ENCODE peak calls at places on chromosomes 1 and 21, in five cellular contexts. One of them, this sample, is unnamed.

GRCh38 chr21:39197448-39197847 is 14.2 kb upstream of the PSMG1 start:
- DNase-seq in colonic mucosa: no peak
- DNase-seq in psoas muscle: no peak
- DNase-seq in tibial nerve: no peak
- DNase-seq in AG04450: no peak
- DNase-seq in this sample: no peak

GRCh38 chr1:29631836-29632420 is 395.6 kb downstream of the PTPRU start:
- DNase-seq in colonic mucosa: no peak
- DNase-seq in AG04450: no peak
- DNase-seq in psoas muscle: no peak
- DNase-seq in tibial nerve: no peak
- DNase-seq in this sample: no peak

GRCh38 chr1:217574265-217574949 is 56.5 kb downstream of the GPATCH2 start:
- DNase-seq in colonic mucosa: peak; percentile 30
- DNase-seq in psoas muscle: no peak
- DNase-seq in tibial nerve: no peak
- DNase-seq in AG04450: no peak
- DNase-seq in this sample: no peak

GRCh38 chr21:27034796-27035195 is 67.9 kb upstream of the ADAMTS5 start:
- DNase-seq in colonic mucosa: no peak
- DNase-seq in AG04450: no peak
- DNase-seq in tibial nerve: no peak
- DNase-seq in psoas muscle: no peak
- DNase-seq in this sample: no peak

GRCh38 chr1:16167331-16168143 is 11.7 kb upstream of the EPHA2 start:
- DNase-seq in AG04450: no peak
- DNase-seq in psoas muscle: no peak
- DNase-seq in colonic mucosa: peak; percentile 75
- DNase-seq in tibial nerve: no peak
- DNase-seq in this sample: peak; percentile 67

GRCh38 chr21:43361493-43362296 is 65.2 kb downstream of the SIK1 start:
- DNase-seq in psoas muscle: peak; percentile 61
- DNase-seq in colonic mucosa: no peak
- DNase-seq in tibial nerve: no peak
- DNase-seq in AG04450: peak; percentile 26
- DNase-seq in this sample: peak; percentile 81

GRCh38 chr1:27290586-27290985 is 31.4 kb upstream of the TMEM222 start:
- DNase-seq in tibial nerve: no peak
- DNase-seq in psoas muscle: no peak
- DNase-seq in AG04450: no peak
- DNase-seq in colonic mucosa: no peak
- DNase-seq in this sample: no peak

GRCh38 chr1:159951551-159951950 is 2.5 kb downstream of the SLAMF9 start:
- DNase-seq in AG04450: no peak
- DNase-seq in colonic mucosa: no peak
- DNase-seq in psoas muscle: no peak
- DNase-seq in tibial nerve: no peak
- DNase-seq in this sample: no peak

GRCh38 chr1:248592655-248593054 is 4.8 kb downstream of the OR2T10 start:
- DNase-seq in psoas muscle: no peak
- DNase-seq in AG04450: no peak
- DNase-seq in tibial nerve: no peak
- DNase-seq in colonic mucosa: no peak
- DNase-seq in this sample: no peak

GRCh38 chr1:113003751-113004690 is 48.0 kb upstream of the SLC16A1 start:
- DNase-seq in colonic mucosa: no peak
- DNase-seq in AG04450: no peak
- DNase-seq in tibial nerve: no peak
- DNase-seq in psoas muscle: no peak
- DNase-seq in this sample: no peak

GRCh38 chr1:70436617-70437236 is 25.7 kb downstream of the CTH start:
- DNase-seq in AG04450: no peak
- DNase-seq in psoas muscle: no peak
- DNase-seq in tibial nerve: no peak
- DNase-seq in colonic mucosa: no peak
- DNase-seq in this sample: no peak

GRCh38 chr1:112237983-112238515 is 158.0 kb upstream of the CTTNBP2NL start:
- DNase-seq in AG04450: no peak
- DNase-seq in colonic mucosa: peak; percentile 57
- DNase-seq in psoas muscle: no peak
- DNase-seq in tibial nerve: no peak
- DNase-seq in this sample: no peak

GRCh38 chr1:107139833-107140702 is 771 bp upstream of the NTNG1 start:
- DNase-seq in tibial nerve: no peak
- DNase-seq in AG04450: no peak
- DNase-seq in psoas muscle: peak; percentile 14
- DNase-seq in colonic mucosa: peak; percentile 26
- DNase-seq in this sample: peak; percentile 53

GRCh38 chr1:55168353-55168752 is 46.8 kb downstream of the USP24 start:
- DNase-seq in AG04450: no peak
- DNase-seq in psoas muscle: no peak
- DNase-seq in colonic mucosa: no peak
- DNase-seq in tibial nerve: no peak
- DNase-seq in this sample: no peak

GRCh38 chr21:46061063-46061462 is 36.8 kb upstream of the COL6A2 start:
- DNase-seq in tibial nerve: no peak
- DNase-seq in colonic mucosa: no peak
- DNase-seq in psoas muscle: no peak
- DNase-seq in AG04450: no peak
- DNase-seq in this sample: no peak

GRCh38 chr1:211514030-211514754 is 22.2 kb upstream of the RD3 start:
- DNase-seq in colonic mucosa: peak; percentile 90
- DNase-seq in AG04450: peak; percentile 62
- DNase-seq in tibial nerve: peak; percentile 51
- DNase-seq in psoas muscle: peak; percentile 74
- DNase-seq in this sample: peak; percentile 72

GRCh38 chr1:115089443-115090340 is at the start of gene TSPAN2:
- DNase-seq in colonic mucosa: peak; percentile 69
- DNase-seq in psoas muscle: peak; percentile 49
- DNase-seq in tibial nerve: no peak
- DNase-seq in AG04450: peak; percentile 20
- DNase-seq in this sample: no peak

GRCh38 chr1:155051777-155052398 is 772 bp downstream of the ADAM15 start:
- DNase-seq in colonic mucosa: peak; percentile 77
- DNase-seq in tibial nerve: peak; percentile 40
- DNase-seq in psoas muscle: peak; percentile 71
- DNase-seq in AG04450: no peak
- DNase-seq in this sample: peak; percentile 31

GRCh38 chr1:7253118-7253480 is 467.8 kb downstream of the CAMTA1 start:
- DNase-seq in colonic mucosa: no peak
- DNase-seq in AG04450: no peak
- DNase-seq in psoas muscle: no peak
- DNase-seq in tibial nerve: no peak
- DNase-seq in this sample: no peak

GRCh38 chr21:42048870-42049577 is 22.1 kb upstream of the UMODL1 start:
- DNase-seq in tibial nerve: no peak
- DNase-seq in colonic mucosa: no peak
- DNase-seq in psoas muscle: no peak
- DNase-seq in AG04450: no peak
- DNase-seq in this sample: no peak

GRCh38 chr1:43757343-43758053 is 50.2 kb downstream of the ST3GAL3 start:
- DNase-seq in colonic mucosa: no peak
- DNase-seq in tibial nerve: no peak
- DNase-seq in psoas muscle: no peak
- DNase-seq in AG04450: no peak
- DNase-seq in this sample: no peak

GRCh38 chr1:236342403-236343245 is 51.5 kb upstream of the EDARADD start:
- DNase-seq in psoas muscle: no peak
- DNase-seq in AG04450: no peak
- DNase-seq in colonic mucosa: no peak
- DNase-seq in tibial nerve: no peak
- DNase-seq in this sample: no peak

GRCh38 chr1:40772146-40772770 is 11.3 kb upstream of the KCNQ4 start:
- DNase-seq in colonic mucosa: no peak
- DNase-seq in AG04450: no peak
- DNase-seq in tibial nerve: no peak
- DNase-seq in psoas muscle: no peak
- DNase-seq in this sample: no peak

GRCh38 chr21:15928686-15929085 is 198.9 kb downstream of the USP25 start:
- DNase-seq in AG04450: no peak
- DNase-seq in colonic mucosa: no peak
- DNase-seq in psoas muscle: no peak
- DNase-seq in tibial nerve: no peak
- DNase-seq in this sample: no peak

GRCh38 chr1:47334765-47335435 is 1.3 kb downstream of the CMPK1 start:
- DNase-seq in AG04450: no peak
- DNase-seq in colonic mucosa: no peak
- DNase-seq in tibial nerve: no peak
- DNase-seq in psoas muscle: no peak
- DNase-seq in this sample: no peak

GRCh38 chr1:60989745-60990718 is 92.3 kb upstream of the NFIA start:
- DNase-seq in psoas muscle: peak; percentile 62
- DNase-seq in tibial nerve: no peak
- DNase-seq in AG04450: peak; percentile 37
- DNase-seq in colonic mucosa: no peak
- DNase-seq in this sample: no peak

GRCh38 chr1:160251006-160251405 is 11.3 kb downstream of the DCAF8 start:
- DNase-seq in colonic mucosa: no peak
- DNase-seq in tibial nerve: no peak
- DNase-seq in AG04450: no peak
- DNase-seq in psoas muscle: no peak
- DNase-seq in this sample: no peak

GRCh38 chr1:145877923-145878486 is 7.7 kb downstream of the ANKRD35 start:
- DNase-seq in psoas muscle: no peak
- DNase-seq in AG04450: no peak
- DNase-seq in tibial nerve: no peak
- DNase-seq in colonic mucosa: no peak
- DNase-seq in this sample: no peak

GRCh38 chr1:110163591-110163990 is 13.3 kb downstream of the SLC6A17 start:
- DNase-seq in AG04450: no peak
- DNase-seq in tibial nerve: no peak
- DNase-seq in colonic mucosa: no peak
- DNase-seq in psoas muscle: no peak
- DNase-seq in this sample: no peak

GRCh38 chr1:161305872-161306519 is 3.8 kb downstream of the MPZ start:
- DNase-seq in colonic mucosa: peak; percentile 90
- DNase-seq in AG04450: no peak
- DNase-seq in tibial nerve: peak; percentile 38
- DNase-seq in psoas muscle: peak; percentile 70
- DNase-seq in this sample: peak; percentile 85

GRCh38 chr1:219582310-219582709 is 30.6 kb downstream of the ZC3H11B start:
- DNase-seq in colonic mucosa: no peak
- DNase-seq in tibial nerve: no peak
- DNase-seq in AG04450: no peak
- DNase-seq in psoas muscle: no peak
- DNase-seq in this sample: no peak

DNA sequence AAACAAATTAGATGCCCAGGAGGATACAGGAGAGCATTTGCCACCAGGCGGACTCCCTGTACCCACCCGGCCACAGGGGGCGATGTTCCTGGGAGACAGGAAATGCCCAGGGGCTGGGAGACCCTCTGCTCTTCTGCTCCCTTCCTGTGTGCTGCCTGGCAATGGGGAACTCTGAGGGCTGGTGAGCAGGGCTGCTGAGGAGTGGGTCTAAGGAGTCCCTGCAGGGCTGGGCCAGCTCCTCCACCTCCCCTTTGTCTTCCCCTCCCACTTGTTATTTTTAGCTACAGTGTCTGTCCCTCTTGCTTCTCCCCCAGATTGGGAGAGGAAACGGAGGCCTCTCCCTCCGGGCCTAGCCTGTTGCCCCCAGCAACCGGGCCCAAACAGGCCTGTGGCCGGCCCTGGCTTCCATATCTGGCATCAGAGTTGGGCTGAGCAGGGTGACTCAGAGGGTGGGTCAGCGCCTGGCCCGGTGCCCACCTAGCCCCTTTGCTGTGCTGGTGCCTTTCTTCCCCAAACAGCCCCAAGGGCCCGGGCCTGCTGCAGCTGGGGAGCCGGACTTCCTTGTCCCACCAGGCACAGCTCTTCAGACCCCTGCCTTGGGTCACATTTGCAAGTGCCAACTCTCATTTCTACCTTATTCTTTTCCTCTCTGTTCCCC is 11.7 kb downstream of the LMNA start:
- DNase-seq in psoas muscle: peak; percentile 93
- DNase-seq in AG04450: peak; percentile 90
- DNase-seq in tibial nerve: peak; percentile 78
- DNase-seq in colonic mucosa: peak; percentile 79
- DNase-seq in this sample: peak; percentile 79
- H3K4me3 ChIP-seq in psoas muscle: peak overlapping the region; percentile 54
- H3K4me3 ChIP-seq in AG04450: peak overlapping the region; percentile 43
- H3K4me3 ChIP-seq in tibial nerve: no peak overlapping the region
- H3K4me3 ChIP-seq in colonic mucosa: no peak overlapping the region
- H3K4me3 ChIP-seq in this sample: peak overlapping the region; percentile 6

DNA sequence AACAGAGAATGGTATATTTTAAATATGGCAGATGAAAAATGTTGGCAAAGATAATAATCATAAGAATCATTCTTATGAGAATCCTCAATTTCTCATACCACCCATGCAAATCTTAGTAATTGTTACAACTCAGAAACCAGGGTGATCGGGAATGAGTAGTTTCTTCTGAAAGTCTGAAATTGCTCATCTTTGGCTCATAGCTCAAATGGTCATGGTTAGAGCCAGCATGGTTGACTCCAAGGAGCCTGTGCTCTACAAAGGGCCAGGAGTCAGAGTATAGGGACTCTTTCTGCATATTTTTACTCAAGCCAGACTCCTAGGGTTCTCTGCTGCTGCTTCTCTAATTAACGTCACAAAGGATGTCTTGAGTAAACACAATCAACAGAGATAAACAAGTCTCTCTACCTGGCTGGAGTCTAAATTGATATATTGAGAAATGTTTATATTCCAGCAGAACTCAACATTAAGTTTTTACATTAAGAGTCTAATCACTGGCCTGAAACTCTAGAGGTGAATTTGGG is 1.9 kb upstream of the ETV3 start:
- DNase-seq in colonic mucosa: no peak
- DNase-seq in AG04450: no peak
- DNase-seq in psoas muscle: no peak
- DNase-seq in tibial nerve: no peak
- DNase-seq in this sample: no peak
- TF ChIP-seq CTCF in colonic mucosa: no peak
- TF ChIP-seq CTCF in AG04450: no peak
- TF ChIP-seq CTCF in psoas muscle: no peak
- TF ChIP-seq CTCF in tibial nerve: no peak
- TF ChIP-seq CTCF in this sample: no peak

GRCh38 chr1:156834322-156834721 is 17.7 kb upstream of the SH2D2A start:
- DNase-seq in psoas muscle: no peak
- DNase-seq in tibial nerve: no peak
- DNase-seq in AG04450: no peak
- DNase-seq in colonic mucosa: no peak
- DNase-seq in this sample: no peak

GRCh38 chr1:156833598-156833997 is 16.9 kb upstream of the SH2D2A start:
- DNase-seq in AG04450: no peak
- DNase-seq in colonic mucosa: no peak
- DNase-seq in psoas muscle: no peak
- DNase-seq in tibial nerve: no peak
- DNase-seq in this sample: no peak

GRCh38 chr1:156836892-156837291 is 20.2 kb upstream of the SH2D2A start:
- DNase-seq in colonic mucosa: no peak
- DNase-seq in AG04450: no peak
- DNase-seq in psoas muscle: no peak
- DNase-seq in tibial nerve: no peak
- DNase-seq in this sample: no peak

GRCh38 chr1:156838972-156839371 is 19.9 kb downstream of the INSRR start:
- DNase-seq in tibial nerve: no peak
- DNase-seq in AG04450: no peak
- DNase-seq in psoas muscle: no peak
- DNase-seq in colonic mucosa: no peak
- DNase-seq in this sample: no peak

GRCh38 chr1:156836041-156836654 is 19.5 kb upstream of the SH2D2A start:
- DNase-seq in AG04450: no peak
- DNase-seq in psoas muscle: no peak
- DNase-seq in tibial nerve: no peak
- DNase-seq in colonic mucosa: no peak
- DNase-seq in this sample: peak; percentile 70
- H3K27me3 ChIP-seq in AG04450: peaks cover 78% of the 10 kb centered on the region
- H3K27me3 ChIP-seq in psoas muscle: no peaks in the 10 kb centered on the region
- H3K27me3 ChIP-seq in tibial nerve: no peaks in the 10 kb centered on the region
- H3K27me3 ChIP-seq in colonic mucosa: no peaks in the 10 kb centered on the region
- H3K27me3 ChIP-seq in this sample: no peaks in the 10 kb centered on the region

GRCh38 chr21:37734846-37735245 is 181.4 kb downstream of the KCNJ6 start:
- DNase-seq in colonic mucosa: no peak
- DNase-seq in psoas muscle: no peak
- DNase-seq in AG04450: no peak
- DNase-seq in tibial nerve: no peak
- DNase-seq in this sample: no peak
- H3K4me3 ChIP-seq in colonic mucosa: no peak overlapping the region
- H3K4me3 ChIP-seq in psoas muscle: no peak overlapping the region
- H3K4me3 ChIP-seq in AG04450: no peak overlapping the region
- H3K4me3 ChIP-seq in tibial nerve: no peak overlapping the region
- H3K4me3 ChIP-seq in this sample: no peak overlapping the region